ENCODE peak calls at places on chromosome 21, in nine cellular contexts. One of them, this sample, is unnamed.

GRCh38 chr21:44253832-44254700 is 7.6 kb downstream of the DNMT3L start:
- DNase-seq in HCT116: no peak
- DNase-seq in heart left ventricle: peak
- DNase-seq in GM23338: no peak
- DNase-seq in fibroblast of pulmonary artery: no peak
- DNase-seq in mucosa of descending colon: no peak
- DNase-seq in WTC11: no peak
- DNase-seq in GM10248: no peak
- DNase-seq in coronary artery: peak
- DNase-seq in this sample: no peak

GRCh38 chr21:40516336-40516735 is 330.6 kb downstream of the DSCAM start:
- DNase-seq in HCT116: no peak
- DNase-seq in heart left ventricle: peak
- DNase-seq in GM23338: peak
- DNase-seq in fibroblast of pulmonary artery: no peak
- DNase-seq in mucosa of descending colon: peak
- DNase-seq in WTC11: peak
- DNase-seq in GM10248: no peak
- DNase-seq in coronary artery: no peak
- DNase-seq in this sample: no peak

GRCh38 chr21:23853796-23854379 is 1753.4 kb downstream of the MRPL39 start:
- DNase-seq in HCT116: no peak
- DNase-seq in heart left ventricle: no peak
- DNase-seq in GM23338: peak
- DNase-seq in fibroblast of pulmonary artery: peak
- DNase-seq in mucosa of descending colon: peak
- DNase-seq in WTC11: no peak
- DNase-seq in GM10248: peak
- DNase-seq in coronary artery: no peak
- DNase-seq in this sample: no peak

GRCh38 chr21:14675774-14676530 is 129.8 kb upstream of the SAMSN1 start:
- DNase-seq in HCT116: no peak
- DNase-seq in heart left ventricle: no peak
- DNase-seq in GM23338: no peak
- DNase-seq in fibroblast of pulmonary artery: no peak
- DNase-seq in mucosa of descending colon: peak
- DNase-seq in WTC11: no peak
- DNase-seq in GM10248: no peak
- DNase-seq in coronary artery: no peak
- DNase-seq in this sample: no peak

GRCh38 chr21:43012596-43012995 is 38.2 kb downstream of the PKNOX1 start:
- DNase-seq in HCT116: no peak
- DNase-seq in heart left ventricle: no peak
- DNase-seq in GM23338: no peak
- DNase-seq in fibroblast of pulmonary artery: no peak
- DNase-seq in mucosa of descending colon: no peak
- DNase-seq in WTC11: no peak
- DNase-seq in GM10248: no peak
- DNase-seq in coronary artery: no peak
- DNase-seq in this sample: no peak

GRCh38 chr21:17540530-17540929 is 27.7 kb downstream of the CXADR start:
- DNase-seq in HCT116: no peak
- DNase-seq in heart left ventricle: no peak
- DNase-seq in GM23338: no peak
- DNase-seq in fibroblast of pulmonary artery: no peak
- DNase-seq in mucosa of descending colon: no peak
- DNase-seq in WTC11: no peak
- DNase-seq in GM10248: no peak
- DNase-seq in coronary artery: no peak
- DNase-seq in this sample: no peak

GRCh38 chr21:8990326-8991087 is 1530.9 kb upstream of the TPTE start:
- DNase-seq in HCT116: no peak
- DNase-seq in heart left ventricle: no peak
- DNase-seq in GM23338: peak
- DNase-seq in fibroblast of pulmonary artery: no peak
- DNase-seq in mucosa of descending colon: no peak
- DNase-seq in WTC11: no peak
- DNase-seq in GM10248: no peak
- DNase-seq in coronary artery: no peak
- DNase-seq in this sample: no peak

GRCh38 chr21:43884861-43885370 is 19.9 kb downstream of the AGPAT3 start:
- DNase-seq in HCT116: no peak
- DNase-seq in heart left ventricle: peak
- DNase-seq in GM23338: no peak
- DNase-seq in fibroblast of pulmonary artery: no peak
- DNase-seq in mucosa of descending colon: no peak
- DNase-seq in WTC11: no peak
- DNase-seq in GM10248: no peak
- DNase-seq in coronary artery: no peak
- DNase-seq in this sample: no peak

GRCh38 chr21:27168084-27168483 is 201.2 kb upstream of the ADAMTS5 start:
- DNase-seq in HCT116: no peak
- DNase-seq in heart left ventricle: no peak
- DNase-seq in GM23338: no peak
- DNase-seq in fibroblast of pulmonary artery: peak
- DNase-seq in mucosa of descending colon: no peak
- DNase-seq in WTC11: no peak
- DNase-seq in GM10248: no peak
- DNase-seq in coronary artery: no peak
- DNase-seq in this sample: no peak

GRCh38 chr21:34223376-34223775 is 140.4 kb upstream of the KCNE2 start:
- DNase-seq in HCT116: no peak
- DNase-seq in heart left ventricle: no peak
- DNase-seq in GM23338: no peak
- DNase-seq in fibroblast of pulmonary artery: no peak
- DNase-seq in mucosa of descending colon: no peak
- DNase-seq in WTC11: no peak
- DNase-seq in GM10248: no peak
- DNase-seq in coronary artery: no peak
- DNase-seq in this sample: no peak

GRCh38 chr21:31351438-31351837 is 7.4 kb upstream of the TIAM1 start:
- DNase-seq in HCT116: no peak
- DNase-seq in heart left ventricle: no peak
- DNase-seq in GM23338: peak
- DNase-seq in fibroblast of pulmonary artery: peak
- DNase-seq in mucosa of descending colon: no peak
- DNase-seq in WTC11: no peak
- DNase-seq in GM10248: no peak
- DNase-seq in coronary artery: no peak
- DNase-seq in this sample: no peak

GRCh38 chr21:18951291-18952038 is 547.9 kb upstream of the TMPRSS15 start:
- DNase-seq in HCT116: no peak
- DNase-seq in heart left ventricle: no peak
- DNase-seq in GM23338: peak
- DNase-seq in fibroblast of pulmonary artery: peak
- DNase-seq in mucosa of descending colon: peak
- DNase-seq in WTC11: peak
- DNase-seq in GM10248: no peak
- DNase-seq in coronary artery: no peak
- DNase-seq in this sample: no peak
- TF ChIP-seq CTCF in HCT116: peak
- TF ChIP-seq CTCF in heart left ventricle: peak
- TF ChIP-seq CTCF in GM23338: peak
- TF ChIP-seq CTCF in fibroblast of pulmonary artery: no peak
- TF ChIP-seq CTCF in mucosa of descending colon: peak
- TF ChIP-seq CTCF in WTC11: peak
- TF ChIP-seq CTCF in GM10248: no peak
- TF ChIP-seq CTCF in coronary artery: no peak
- TF ChIP-seq CTCF in this sample: peak

GRCh38 chr21:35521293-35521692 is 472.2 kb upstream of the RUNX1 start:
- DNase-seq in HCT116: no peak
- DNase-seq in heart left ventricle: no peak
- DNase-seq in GM23338: peak
- DNase-seq in fibroblast of pulmonary artery: no peak
- DNase-seq in mucosa of descending colon: no peak
- DNase-seq in WTC11: peak
- DNase-seq in GM10248: no peak
- DNase-seq in coronary artery: no peak
- DNase-seq in this sample: no peak
- TF ChIP-seq CTCF in HCT116: no peak
- TF ChIP-seq CTCF in heart left ventricle: no peak
- TF ChIP-seq CTCF in GM23338: peak
- TF ChIP-seq CTCF in fibroblast of pulmonary artery: no peak
- TF ChIP-seq CTCF in mucosa of descending colon: no peak
- TF ChIP-seq CTCF in WTC11: no peak
- TF ChIP-seq CTCF in GM10248: no peak
- TF ChIP-seq CTCF in coronary artery: no peak
- TF ChIP-seq CTCF in this sample: no peak

GRCh38 chr21:45741691-45742090 is 98.2 kb downstream of the PCBP3 start:
- DNase-seq in HCT116: no peak
- DNase-seq in heart left ventricle: no peak
- DNase-seq in GM23338: no peak
- DNase-seq in fibroblast of pulmonary artery: no peak
- DNase-seq in mucosa of descending colon: no peak
- DNase-seq in WTC11: no peak
- DNase-seq in GM10248: no peak
- DNase-seq in coronary artery: no peak
- DNase-seq in this sample: no peak

GRCh38 chr21:45739218-45740087 is 95.9 kb downstream of the PCBP3 start:
- DNase-seq in HCT116: no peak
- DNase-seq in heart left ventricle: no peak
- DNase-seq in GM23338: no peak
- DNase-seq in fibroblast of pulmonary artery: no peak
- DNase-seq in mucosa of descending colon: no peak
- DNase-seq in WTC11: no peak
- DNase-seq in GM10248: peak
- DNase-seq in coronary artery: no peak
- DNase-seq in this sample: no peak

GRCh38 chr21:45737485-45738166 is 94.1 kb downstream of the PCBP3 start:
- DNase-seq in HCT116: no peak
- DNase-seq in heart left ventricle: no peak
- DNase-seq in GM23338: no peak
- DNase-seq in fibroblast of pulmonary artery: no peak
- DNase-seq in mucosa of descending colon: no peak
- DNase-seq in WTC11: no peak
- DNase-seq in GM10248: no peak
- DNase-seq in coronary artery: no peak
- DNase-seq in this sample: no peak

GRCh38 chr21:45740088-45740440 is 96.5 kb downstream of the PCBP3 start:
- DNase-seq in HCT116: no peak
- DNase-seq in heart left ventricle: no peak
- DNase-seq in GM23338: no peak
- DNase-seq in fibroblast of pulmonary artery: no peak
- DNase-seq in mucosa of descending colon: no peak
- DNase-seq in WTC11: no peak
- DNase-seq in GM10248: no peak
- DNase-seq in coronary artery: no peak
- DNase-seq in this sample: no peak

GRCh38 chr21:45740491-45741357 is 97.2 kb downstream of the PCBP3 start:
- DNase-seq in HCT116: no peak
- DNase-seq in heart left ventricle: no peak
- DNase-seq in GM23338: no peak
- DNase-seq in fibroblast of pulmonary artery: no peak
- DNase-seq in mucosa of descending colon: no peak
- DNase-seq in WTC11: no peak
- DNase-seq in GM10248: no peak
- DNase-seq in coronary artery: no peak
- DNase-seq in this sample: no peak
- TF ChIP-seq CTCF in HCT116: no peak
- TF ChIP-seq CTCF in heart left ventricle: no peak
- TF ChIP-seq CTCF in GM23338: no peak
- TF ChIP-seq CTCF in fibroblast of pulmonary artery: no peak
- TF ChIP-seq CTCF in mucosa of descending colon: no peak
- TF ChIP-seq CTCF in WTC11: no peak
- TF ChIP-seq CTCF in GM10248: no peak
- TF ChIP-seq CTCF in coronary artery: no peak
- TF ChIP-seq CTCF in this sample: no peak

DNA sequence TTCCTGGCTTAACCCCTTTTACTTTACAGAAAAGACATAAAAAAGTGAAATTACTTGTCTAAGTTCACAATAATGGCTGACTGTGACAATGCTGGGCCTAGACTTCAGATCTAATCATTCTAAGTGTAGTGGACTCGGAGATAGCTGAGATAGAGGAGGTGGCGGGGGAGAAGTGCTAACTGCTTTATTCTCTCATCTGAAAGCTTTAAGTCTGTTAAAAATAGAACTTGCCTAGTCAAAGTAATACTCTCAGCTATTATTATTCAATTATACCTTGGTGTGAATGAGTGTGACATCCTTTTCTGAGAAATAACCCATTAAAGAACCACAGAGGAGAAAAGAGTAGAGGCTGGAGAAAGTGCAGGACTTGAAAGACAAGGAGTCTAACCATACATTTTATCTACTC is 96.1 kb upstream of the OLIG2 start:
- DNase-seq in HCT116: no peak
- DNase-seq in heart left ventricle: no peak
- DNase-seq in GM23338: no peak
- DNase-seq in fibroblast of pulmonary artery: no peak
- DNase-seq in mucosa of descending colon: no peak
- DNase-seq in WTC11: no peak
- DNase-seq in GM10248: peak
- DNase-seq in coronary artery: no peak
- DNase-seq in this sample: no peak
- TF ChIP-seq CTCF in HCT116: no peak
- TF ChIP-seq CTCF in heart left ventricle: no peak
- TF ChIP-seq CTCF in GM23338: no peak
- TF ChIP-seq CTCF in fibroblast of pulmonary artery: no peak
- TF ChIP-seq CTCF in mucosa of descending colon: no peak
- TF ChIP-seq CTCF in WTC11: no peak
- TF ChIP-seq CTCF in GM10248: no peak
- TF ChIP-seq CTCF in coronary artery: no peak
- TF ChIP-seq CTCF in this sample: no peak

GRCh38 chr21:22791986-22792560 is 1793.9 kb downstream of the NCAM2 start:
- DNase-seq in HCT116: no peak
- DNase-seq in heart left ventricle: no peak
- DNase-seq in GM23338: peak
- DNase-seq in fibroblast of pulmonary artery: peak
- DNase-seq in mucosa of descending colon: peak
- DNase-seq in WTC11: no peak
- DNase-seq in GM10248: peak
- DNase-seq in coronary artery: no peak
- DNase-seq in this sample: no peak
- TF ChIP-seq CTCF in HCT116: peak
- TF ChIP-seq CTCF in heart left ventricle: peak
- TF ChIP-seq CTCF in GM23338: peak
- TF ChIP-seq CTCF in fibroblast of pulmonary artery: peak
- TF ChIP-seq CTCF in mucosa of descending colon: peak
- TF ChIP-seq CTCF in WTC11: peak
- TF ChIP-seq CTCF in GM10248: peak
- TF ChIP-seq CTCF in coronary artery: peak
- TF ChIP-seq CTCF in this sample: peak

DNA sequence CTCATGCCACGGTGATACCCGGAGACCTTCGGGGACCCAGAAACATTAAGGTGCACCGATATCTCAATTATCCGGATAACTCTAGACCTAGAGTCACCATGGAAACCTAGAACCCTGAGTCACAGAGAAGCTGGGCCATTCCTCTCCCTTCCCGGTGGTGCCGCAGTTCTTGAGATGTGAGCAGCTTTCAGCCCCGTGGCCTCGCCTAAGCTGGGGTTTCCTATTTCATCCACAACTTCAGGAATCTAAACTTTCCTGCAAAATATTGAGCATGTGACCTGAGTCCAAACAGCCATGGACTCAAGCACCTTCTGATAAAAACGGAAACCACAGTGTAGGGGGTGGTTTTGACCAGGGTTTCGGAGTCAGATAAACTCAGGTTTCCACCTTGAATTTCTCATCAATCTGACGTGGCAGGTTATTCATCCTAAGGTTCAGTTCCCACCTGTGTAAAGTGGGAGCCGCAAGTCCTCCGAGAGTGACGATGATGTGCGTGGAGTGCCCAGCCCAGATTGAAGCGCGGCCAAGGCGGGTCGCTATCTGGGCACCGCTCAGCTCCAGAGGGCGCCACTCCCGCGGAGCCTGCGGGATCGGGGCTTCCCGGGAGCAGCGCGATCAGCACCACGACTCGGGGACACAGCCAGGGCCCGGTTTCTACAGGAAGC is 980 bp upstream of the ETS2 start:
- DNase-seq in HCT116: peak
- DNase-seq in heart left ventricle: peak
- DNase-seq in GM23338: peak
- DNase-seq in fibroblast of pulmonary artery: no peak
- DNase-seq in mucosa of descending colon: peak
- DNase-seq in WTC11: peak
- DNase-seq in GM10248: peak
- DNase-seq in coronary artery: peak
- DNase-seq in this sample: no peak
- TF ChIP-seq CTCF in HCT116: peak
- TF ChIP-seq CTCF in heart left ventricle: peak
- TF ChIP-seq CTCF in GM23338: peak
- TF ChIP-seq CTCF in fibroblast of pulmonary artery: peak
- TF ChIP-seq CTCF in mucosa of descending colon: peak
- TF ChIP-seq CTCF in WTC11: no peak
- TF ChIP-seq CTCF in GM10248: peak
- TF ChIP-seq CTCF in coronary artery: peak
- TF ChIP-seq CTCF in this sample: peak